ENCODE peak calls at places on chromosomes 1 and 21, in six cellular contexts. One of them, this sample, is unnamed.

GRCh38 chr1:178031856-178032320 is 62.0 kb upstream of the RASAL2 start:
- DNase-seq in AG08395: peak
- DNase-seq in CD4-positive, alpha-beta memory T cell: no peak
- DNase-seq in activated CD4-positive, alpha-beta T cell treated with anti-CD3 and anti-CD28 coated beads, Interleukin-2, amount 50 U/mL, for 4 hours: no peak
- DNase-seq in left colon: peak
- DNase-seq in NCI-H345: peak
- DNase-seq in this sample: peak

GRCh38 chr1:55067022-55067781 is 27.9 kb downstream of the PCSK9 start:
- DNase-seq in AG08395: no peak
- DNase-seq in CD4-positive, alpha-beta memory T cell: no peak
- DNase-seq in activated CD4-positive, alpha-beta T cell treated with anti-CD3 and anti-CD28 coated beads, Interleukin-2, amount 50 U/mL, for 4 hours: no peak
- DNase-seq in left colon: no peak
- DNase-seq in NCI-H345: peak
- DNase-seq in this sample: no peak

GRCh38 chr1:38578444-38578951 is 281.1 kb downstream of the RRAGC start:
- DNase-seq in AG08395: no peak
- DNase-seq in CD4-positive, alpha-beta memory T cell: no peak
- DNase-seq in activated CD4-positive, alpha-beta T cell treated with anti-CD3 and anti-CD28 coated beads, Interleukin-2, amount 50 U/mL, for 4 hours: no peak
- DNase-seq in left colon: no peak
- DNase-seq in NCI-H345: peak
- DNase-seq in this sample: no peak

GRCh38 chr1:198674009-198674408 is 35.2 kb downstream of the PTPRC start:
- DNase-seq in AG08395: no peak
- DNase-seq in CD4-positive, alpha-beta memory T cell: no peak
- DNase-seq in activated CD4-positive, alpha-beta T cell treated with anti-CD3 and anti-CD28 coated beads, Interleukin-2, amount 50 U/mL, for 4 hours: no peak
- DNase-seq in left colon: no peak
- DNase-seq in NCI-H345: no peak
- DNase-seq in this sample: no peak

GRCh38 chr1:65882091-65882490 is 89.4 kb downstream of the PDE4B start:
- DNase-seq in AG08395: no peak
- DNase-seq in CD4-positive, alpha-beta memory T cell: no peak
- DNase-seq in activated CD4-positive, alpha-beta T cell treated with anti-CD3 and anti-CD28 coated beads, Interleukin-2, amount 50 U/mL, for 4 hours: no peak
- DNase-seq in left colon: no peak
- DNase-seq in NCI-H345: no peak
- DNase-seq in this sample: no peak

GRCh38 chr1:53379662-53380002 is 51.8 kb upstream of the LRP8 start:
- DNase-seq in AG08395: no peak
- DNase-seq in CD4-positive, alpha-beta memory T cell: no peak
- DNase-seq in activated CD4-positive, alpha-beta T cell treated with anti-CD3 and anti-CD28 coated beads, Interleukin-2, amount 50 U/mL, for 4 hours: no peak
- DNase-seq in left colon: no peak
- DNase-seq in NCI-H345: no peak
- DNase-seq in this sample: peak

GRCh38 chr1:203652718-203653461 is 26.3 kb downstream of the ATP2B4 start:
- DNase-seq in AG08395: no peak
- DNase-seq in CD4-positive, alpha-beta memory T cell: peak
- DNase-seq in activated CD4-positive, alpha-beta T cell treated with anti-CD3 and anti-CD28 coated beads, Interleukin-2, amount 50 U/mL, for 4 hours: no peak
- DNase-seq in left colon: no peak
- DNase-seq in NCI-H345: no peak
- DNase-seq in this sample: no peak

GRCh38 chr1:161799792-161800191 is 33.7 kb downstream of the ATF6 start:
- DNase-seq in AG08395: no peak
- DNase-seq in CD4-positive, alpha-beta memory T cell: no peak
- DNase-seq in activated CD4-positive, alpha-beta T cell treated with anti-CD3 and anti-CD28 coated beads, Interleukin-2, amount 50 U/mL, for 4 hours: no peak
- DNase-seq in left colon: no peak
- DNase-seq in NCI-H345: no peak
- DNase-seq in this sample: no peak

GRCh38 chr21:46178961-46179360 is 5.3 kb downstream of the SPATC1L start:
- DNase-seq in AG08395: no peak
- DNase-seq in CD4-positive, alpha-beta memory T cell: no peak
- DNase-seq in activated CD4-positive, alpha-beta T cell treated with anti-CD3 and anti-CD28 coated beads, Interleukin-2, amount 50 U/mL, for 4 hours: no peak
- DNase-seq in left colon: no peak
- DNase-seq in NCI-H345: no peak
- DNase-seq in this sample: no peak

This sample was measured in breast epithelium.